ENCODE peak calls at places on chromosomes 16 and 17, in five cellular contexts. A, Z, K, B and D are unnamed samples.

GRCh38 chr16:3058173-3059030 is 7.0 kb upstream of the IL32 start:
- DNase-seq in A (peak), Z (peak), K (no peak), B (no peak), D (no peak)

GRCh38 chr17:82863941-82864720 is 24.3 kb upstream of the ZNF750 start:
- DNase-seq in B (peak), K (no peak), A (no peak), Z (peak), D (no peak)

GRCh38 chr16:13961099-13961811 is 41.3 kb downstream of the ERCC4 start:
- DNase-seq in B (peak), A (no peak), Z (peak), K (no peak), D (no peak)

GRCh38 chr17:38325221-38325851 is 18.4 kb downstream of the GPR179 start:
- DNase-seq in K (no peak), B (no peak), Z (peak), A (no peak), D (no peak)

GRCh38 chr17:34827008-34827407 is 134.3 kb downstream of the CCT6B start:
- DNase-seq in Z (no peak), K (no peak), B (no peak), A (no peak), D (no peak)

GRCh38 chr16:88703486-88704309 is 2.5 kb downstream of the RNF166 start:
- DNase-seq in Z (no peak), B (no peak), K (no peak), A (peak), D (no peak)

GRCh38 chr17:33287096-33287495 is 6.0 kb downstream of the ASIC2 start:
- DNase-seq in Z (no peak), B (no peak), A (no peak), K (no peak), D (no peak)

GRCh38 chr16:27240948-27241531 is 27.5 kb downstream of the NSMCE1 start:
- DNase-seq in B (peak), Z (peak), A (peak), K (no peak), D (no peak)

GRCh38 chr16:5884339-5884738 is 786.7 kb upstream of the EEF2KMT start:
- DNase-seq in B (no peak), Z (no peak), K (no peak), A (no peak), D (no peak)

GRCh38 chr17:44956076-44956475 is 8.5 kb upstream of the KIF18B start:
- DNase-seq in Z (no peak), A (peak), K (no peak), B (no peak), D (no peak)

GRCh38 chr17:2853722-2854580 is 57.7 kb downstream of the RAP1GAP2 start:
- DNase-seq in B (no peak), A (peak), Z (no peak), K (no peak), D (no peak)

GRCh38 chr16:8874388-8874787 is 5.6 kb upstream of the CARHSP1 start:
- DNase-seq in B (no peak), K (no peak), Z (peak), A (no peak), D (no peak)

GRCh38 chr17:863880-864279 is 81.7 kb downstream of the MRM3 start:
- DNase-seq in B (no peak), Z (no peak), A (no peak), K (no peak), D (no peak)

GRCh38 chr16:85227262-85227923 is 115.1 kb upstream of the CIBAR2 start:
- DNase-seq in K (no peak), Z (peak), A (no peak), B (no peak), D (no peak)

GRCh38 chr17:44677136-44677535 is 12.4 kb downstream of the CCDC43 start:
- DNase-seq in A (no peak), Z (no peak), B (no peak), K (no peak), D (no peak)

DNA sequence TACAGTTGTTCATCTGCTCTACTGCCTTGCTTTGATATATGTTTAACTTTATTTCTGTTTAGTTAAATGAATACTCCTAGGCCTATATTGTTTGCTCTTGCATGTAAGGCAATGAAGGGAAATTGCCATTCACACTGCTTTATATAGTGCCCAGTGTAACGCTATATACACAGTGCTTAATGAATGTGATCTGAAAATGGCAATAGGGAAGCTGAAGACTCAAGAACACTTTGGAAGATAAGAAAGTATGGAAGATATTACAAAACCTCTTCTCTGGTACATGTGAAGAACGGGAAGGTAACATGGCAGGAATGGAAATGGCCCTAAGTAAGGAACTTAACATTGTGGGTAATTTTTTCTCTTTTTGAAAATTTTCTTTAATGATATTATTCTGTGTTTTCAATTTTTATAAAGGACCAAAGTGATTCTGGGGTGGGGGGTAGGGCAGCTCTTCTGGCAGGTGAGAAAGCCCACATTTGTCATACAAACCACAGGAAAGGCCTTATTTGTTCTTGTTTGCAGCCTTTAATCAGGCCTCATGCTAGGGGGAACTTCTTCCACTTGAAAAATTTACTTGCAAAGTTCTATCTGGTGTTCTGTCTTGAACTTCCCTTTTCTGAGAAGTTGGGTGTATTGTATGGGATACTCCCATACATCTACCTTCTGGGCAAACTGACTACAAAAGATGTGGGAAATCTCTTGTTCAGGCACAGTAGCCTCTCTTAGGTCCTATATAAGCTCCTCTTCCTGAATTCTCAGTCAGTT is 100.8 kb upstream of the CORO6 start:
- DNase-seq in B (no peak), Z (no peak), A (no peak), K (no peak), D (no peak)
- TF ChIP-seq CTCF in B (no peak), Z (no peak), A (no peak), K (no peak), D (no peak)

GRCh38 chr17:56652608-56653007 is 59.1 kb downstream of the NOG start:
- DNase-seq in A (no peak), Z (no peak), K (no peak), B (no peak), D (no peak)
- TF ChIP-seq CTCF in A (no peak), Z (no peak), K (no peak), B (no peak), D (no peak)

DNA sequence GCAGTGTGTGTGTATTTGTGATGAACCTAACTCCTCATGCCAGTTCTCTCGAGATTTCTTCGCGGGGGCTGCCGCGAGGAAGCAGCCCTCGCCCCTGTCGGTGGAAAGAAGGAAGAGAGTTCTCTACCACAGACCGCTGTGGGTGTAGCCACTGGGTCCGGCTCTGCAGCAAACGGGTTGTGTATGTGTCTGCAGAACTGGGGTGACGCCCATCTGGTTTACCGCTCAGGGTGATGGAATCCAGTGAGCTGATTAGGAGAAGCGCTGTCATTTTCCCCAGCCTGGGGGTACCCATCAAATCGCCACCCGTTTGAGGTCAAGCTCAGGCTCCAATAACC is 7.7 kb downstream of the CORO6 start:
- DNase-seq in Z (no peak), A (peak), B (no peak), K (peak), D (no peak)
- TF ChIP-seq CTCF in Z (no peak), A (no peak), B (peak), K (no peak), D (no peak)

DNA sequence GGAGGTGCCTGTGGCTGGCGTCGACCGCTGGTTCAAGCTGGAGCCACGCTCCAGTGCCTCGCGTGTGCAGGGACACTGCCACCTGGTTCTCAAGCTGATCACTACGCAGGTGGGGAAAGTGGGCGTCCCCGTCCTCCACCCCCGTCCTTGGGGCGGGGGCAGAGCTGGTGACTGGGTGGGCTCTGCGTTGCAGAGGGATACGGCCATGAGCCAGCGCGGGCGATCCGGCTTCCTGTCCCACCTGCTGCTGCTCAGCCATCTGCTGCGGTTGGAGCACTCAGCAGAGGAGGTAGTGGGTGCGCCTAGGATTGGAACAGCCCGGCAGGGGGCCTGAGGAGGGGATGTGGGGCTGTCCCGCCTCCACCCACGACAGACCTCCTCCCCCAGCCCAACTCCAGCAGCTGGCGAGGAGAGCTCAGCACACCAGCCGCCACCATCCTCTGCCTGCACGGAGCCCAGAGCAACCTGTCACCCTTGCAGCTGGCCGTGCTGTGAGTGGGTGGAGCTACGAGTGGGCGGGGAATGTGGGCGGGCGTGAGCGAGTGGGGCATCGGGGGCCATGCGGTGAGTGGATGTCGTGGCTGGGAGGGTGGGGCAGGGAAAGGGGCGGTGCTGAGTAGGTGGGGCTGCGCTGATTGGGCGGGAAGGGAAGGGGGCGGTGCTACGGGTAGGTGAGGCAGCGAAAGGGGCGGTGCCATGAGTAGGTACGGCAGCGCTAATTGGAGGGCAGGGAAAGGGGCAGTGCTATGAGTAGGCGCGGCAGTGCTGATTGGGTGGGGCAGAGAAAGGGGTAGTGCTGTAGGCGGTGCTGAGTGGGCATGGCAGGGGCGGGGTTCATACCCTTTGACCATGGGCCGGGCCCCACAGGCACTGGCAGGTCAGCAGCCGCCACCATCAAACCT is 8.9 kb downstream of the TSR3 start:
- DNase-seq in B (peak), Z (peak), A (peak), K (peak), D (peak)
- TF ChIP-seq CTCF in B (no peak), Z (no peak), A (peak), K (no peak), D (no peak)

GRCh38 chr17:10457952-10458351 is 11.4 kb downstream of the MYH4 start:
- DNase-seq in K (no peak), A (no peak), Z (no peak), B (no peak), D (no peak)

GRCh38 chr17:10460062-10460461 is 9.3 kb downstream of the MYH4 start:
- DNase-seq in A (no peak), K (no peak), B (no peak), Z (no peak), D (no peak)

DNA sequence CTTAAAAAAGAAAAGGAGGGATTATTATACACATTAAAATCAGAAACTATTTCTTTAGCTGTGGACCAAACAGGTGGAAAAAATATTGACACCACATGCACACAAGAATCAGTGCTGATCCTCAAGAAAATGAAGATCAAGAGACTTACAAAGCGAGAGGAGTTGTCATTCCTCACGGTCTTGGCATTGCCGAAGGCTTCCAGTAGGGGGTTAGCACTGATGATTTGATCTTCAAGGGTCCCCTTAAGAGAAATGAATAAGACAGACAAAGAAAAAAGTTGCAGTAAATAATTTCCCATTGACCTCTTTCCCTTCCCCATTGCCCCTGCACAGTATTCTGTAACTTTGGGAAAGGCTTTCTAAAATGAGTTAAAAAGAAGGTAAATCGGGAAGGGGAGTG is 6.0 kb downstream of the MYH4 start:
- DNase-seq in A (no peak), K (no peak), B (no peak), Z (no peak), D (no peak)
- TF ChIP-seq CTCF in A (no peak), K (no peak), B (no peak), Z (no peak), D (no peak)

GRCh38 chr16:67927131-67927941 is 4.3 kb downstream of the CTRL start:
- DNase-seq in Z (no peak), A (no peak), K (no peak), B (no peak), D (peak)

GRCh38 chr16:67924140-67924906 is 7.3 kb downstream of the CTRL start:
- DNase-seq in A (no peak), Z (no peak), K (no peak), B (no peak), D (no peak)

GRCh38 chr16:67928561-67929364 is 2.9 kb downstream of the CTRL start:
- DNase-seq in A (peak), B (peak), K (no peak), Z (peak), D (peak)

GRCh38 chr16:67928147-67928546 is 3.5 kb downstream of the CTRL start:
- DNase-seq in B (no peak), Z (no peak), A (no peak), K (no peak), D (peak)

DNA sequence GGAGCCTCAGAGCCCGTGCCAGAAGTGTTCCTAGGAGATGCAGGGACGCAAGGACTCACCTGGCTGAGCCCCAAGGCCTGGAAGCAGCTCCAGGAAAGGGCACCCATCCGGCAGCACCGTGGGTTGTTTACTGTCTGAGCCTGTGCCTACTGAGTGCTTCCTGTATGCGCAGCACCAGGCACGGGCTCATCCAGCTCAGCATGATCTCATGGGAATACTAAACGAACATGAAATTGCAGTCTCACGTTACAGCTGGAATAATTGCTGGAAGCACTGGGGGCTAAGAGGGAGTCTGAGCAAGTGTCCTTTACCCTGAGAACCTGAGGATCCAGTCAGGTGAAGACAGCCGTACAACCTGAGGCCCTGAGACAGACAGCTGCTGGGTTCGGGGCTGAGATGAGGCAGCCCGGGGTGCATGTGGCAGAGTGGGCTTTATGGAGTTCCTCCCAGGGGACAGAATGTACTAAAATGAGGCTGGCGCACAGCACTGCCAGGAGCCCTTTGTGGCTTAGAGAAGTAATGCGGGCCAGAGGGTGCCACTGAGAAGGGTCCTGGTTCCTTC is 5.4 kb downstream of the CTRL start:
- DNase-seq in Z (no peak), K (no peak), B (peak), A (peak), D (peak)
- TF ChIP-seq CTCF in Z (no peak), K (no peak), B (peak), A (no peak), D (no peak)

GRCh38 chr17:12683299-12683698 is 17.6 kb downstream of the MYOCD start:
- DNase-seq in K (no peak), B (no peak), Z (peak), A (no peak), D (no peak)

GRCh38 chr17:12686486-12686885 is 20.8 kb downstream of the MYOCD start:
- DNase-seq in K (no peak), B (no peak), A (no peak), Z (no peak), D (no peak)

GRCh38 chr17:12680407-12680897 is 14.8 kb downstream of the MYOCD start:
- DNase-seq in Z (no peak), K (no peak), A (no peak), B (no peak), D (no peak)

DNA sequence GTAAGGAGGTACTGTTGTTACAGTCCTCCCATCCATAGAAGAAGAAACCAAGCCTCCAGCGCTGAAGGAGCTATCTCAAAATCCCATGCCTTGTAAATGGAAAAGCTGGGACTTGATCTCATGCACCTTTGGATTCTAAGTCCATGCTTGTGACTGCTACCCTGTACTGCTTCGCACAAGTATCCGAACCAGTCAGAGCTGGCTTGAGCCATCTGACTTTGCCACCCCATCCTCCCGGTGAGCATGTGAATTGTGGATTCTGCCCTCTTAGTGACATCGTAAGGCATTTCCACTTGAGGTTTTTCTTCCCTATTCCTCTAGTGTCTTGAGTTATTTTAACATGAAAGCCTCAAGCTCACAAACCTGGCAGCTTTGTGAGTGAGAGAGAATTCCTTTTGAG is 15.3 kb downstream of the MYOCD start:
- DNase-seq in B (no peak), A (no peak), K (no peak), Z (no peak), D (no peak)
- TF ChIP-seq CTCF in B (no peak), A (no peak), K (no peak), Z (no peak), D (no peak)

GRCh38 chr17:28466521-28467048 is 6.9 kb upstream of the SLC13A2 start:
- DNase-seq in A (no peak), B (peak), K (no peak), Z (peak), D (no peak)
- TF ChIP-seq CTCF in A (no peak), B (no peak), K (no peak), Z (no peak), D (no peak)

DNA sequence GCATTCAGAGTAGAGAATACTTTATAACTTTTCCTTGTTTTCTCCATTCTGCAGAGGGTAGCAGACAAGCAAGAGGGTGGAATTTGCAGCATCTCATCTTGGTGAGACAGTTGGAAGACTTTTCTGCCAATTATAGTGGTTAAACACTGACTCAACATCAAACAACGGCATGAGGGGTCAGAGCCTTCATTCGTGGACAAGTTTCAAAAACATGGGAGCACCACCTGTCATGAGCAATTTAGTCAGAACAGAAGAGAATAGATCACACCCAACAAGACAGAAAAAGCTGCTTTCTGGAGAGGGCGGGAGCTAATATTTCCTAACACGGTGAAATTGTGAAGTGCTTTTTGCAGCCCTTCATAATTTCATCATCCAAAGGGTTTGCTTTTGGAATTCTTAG is 17.9 kb upstream of the ZNF652 start:
- DNase-seq in Z (no peak), B (no peak), K (no peak), A (no peak), D (no peak)
- TF ChIP-seq CTCF in Z (no peak), B (no peak), K (no peak), A (no peak), D (no peak)